ENCODE peak calls at places on chromosomes 12 and 14, in nine cellular contexts. K is thoracic aorta; T is AG10803; B is adrenal gland; S is fibroblast of the aortic adventitia; Y is BJ; X is CD8-positive, alpha-beta T cell; M is fibroblast of mammary gland; Z is right atrium auricular region. H is an unnamed sample.
A peak's percentile ranks its signal among the peaks of the same experiment; 100 is the strongest.

GRCh38 chr14:76930549-76930948 is 98.0 kb downstream of the IRF2BPL start:
- DNase-seq in X (no peak), T (no peak), S (no peak), M (no peak), B (no peak), K (no peak), Z (no peak), Y (no peak), H (no peak)

GRCh38 chr12:114245555-114245954 is 160.4 kb downstream of the TBX5 start:
- DNase-seq in B (no peak), Z (no peak), Y (no peak), S (no peak), K (no peak), M (peak; percentile 21), T (peak; percentile 18), X (no peak), H (no peak)

GRCh38 chr12:98422809-98423208 is 92.6 kb upstream of the TMPO start:
- DNase-seq in T (no peak), Y (no peak), S (no peak), X (no peak), M (peak; percentile 17), K (no peak), B (no peak), Z (no peak), H (no peak)

GRCh38 chr12:179131-179884 is 34.6 kb downstream of the SLC6A12 start:
- DNase-seq in B (no peak), Y (no peak), X (no peak), T (no peak), M (no peak), Z (no peak), K (no peak), S (no peak), H (no peak)

GRCh38 chr14:93055651-93056115 is 60.0 kb downstream of the ITPK1 start:
- DNase-seq in X (no peak), M (no peak), K (no peak), Y (no peak), B (no peak), T (no peak), S (no peak), Z (no peak), H (no peak)

GRCh38 chr12:125245601-125246345 is 180.5 kb downstream of the AACS start:
- DNase-seq in Y (no peak), X (no peak), S (no peak), T (no peak), B (no peak), Z (no peak), K (no peak), M (no peak), H (no peak)

GRCh38 chr12:60052483-60052882 is 456.7 kb downstream of the SLC16A7 start:
- DNase-seq in B (no peak), K (no peak), Y (no peak), T (no peak), X (no peak), M (peak; percentile 3), Z (no peak), S (no peak), H (no peak)

GRCh38 chr12:39368096-39368495 is 74.8 kb downstream of the KIF21A start:
- DNase-seq in S (no peak), T (peak; percentile 33), X (no peak), K (no peak), M (peak; percentile 38), Y (peak; percentile 9), B (no peak), Z (no peak), H (no peak)

GRCh38 chr14:75881986-75882385 is 99.8 kb downstream of the TGFB3 start:
- DNase-seq in S (no peak), Z (no peak), K (no peak), B (no peak), Y (no peak), X (no peak), M (no peak), T (peak; percentile 8), H (no peak)

GRCh38 chr14:77222546-77223225 is 41.1 kb downstream of the TMEM63C start:
- DNase-seq in Y (no peak), K (no peak), M (no peak), B (no peak), X (no peak), T (no peak), S (no peak), Z (no peak), H (no peak)

GRCh38 chr14:35789651-35790050 is 19.4 kb downstream of the RALGAPA1 start:
- DNase-seq in B (no peak), T (peak; percentile 63), Z (no peak), S (no peak), K (no peak), Y (no peak), X (no peak), M (peak; percentile 32), H (no peak)

GRCh38 chr14:74638066-74638465 is 26.0 kb upstream of the LTBP2 start:
- DNase-seq in T (no peak), M (no peak), Z (no peak), X (no peak), B (no peak), K (no peak), S (no peak), Y (no peak), H (no peak)

GRCh38 chr12:87509233-87509820 is 519.9 kb downstream of the C12orf50 start:
- DNase-seq in S (peak; percentile 70), T (no peak), X (no peak), M (peak; percentile 64), Z (no peak), B (no peak), Y (no peak), K (no peak), H (no peak)

GRCh38 chr12:15045451-15045850 is 72.6 kb downstream of the PDE6H start:
- DNase-seq in Z (no peak), X (no peak), M (no peak), Y (no peak), K (no peak), S (no peak), B (no peak), T (no peak), H (no peak)

GRCh38 chr14:51554339-51554920 is 97.3 kb upstream of the FRMD6 start:
- DNase-seq in M (peak; percentile 84), Z (no peak), S (peak; percentile 80), X (no peak), Y (peak; percentile 93), T (peak; percentile 97), K (no peak), B (no peak), H (no peak)

GRCh38 chr12:110266381-110266909 is 14.6 kb upstream of the ATP2A2 start:
- DNase-seq in T (no peak), Z (no peak), X (no peak), Y (no peak), S (no peak), M (no peak), B (no peak), K (no peak), H (no peak)

GRCh38 chr14:35222324-35222723 is 69.9 kb upstream of the PSMA6 start:
- DNase-seq in S (peak; percentile 40), T (no peak), Z (no peak), K (no peak), Y (no peak), M (no peak), X (no peak), B (no peak), H (no peak)

GRCh38 chr14:49865431-49865859 is 12.9 kb upstream of the NEMF start:
- DNase-seq in B (peak; percentile 83), T (peak; percentile 61), Y (no peak), K (peak; percentile 32), Z (peak; percentile 86), X (peak; percentile 87), M (peak; percentile 70), S (peak; percentile 78), H (no peak)

GRCh38 chr12:110825530-110825929 is 21.3 kb upstream of the CCDC63 start:
- DNase-seq in Z (no peak), Y (no peak), M (no peak), S (no peak), K (no peak), X (no peak), B (no peak), T (no peak), H (no peak)

GRCh38 chr12:49347307-49348237 is 884 bp downstream of the DNAJC22 start:
- DNase-seq in Y (no peak), X (peak; percentile 91), M (peak; percentile 67), T (peak; percentile 74), K (no peak), S (peak; percentile 70), Z (peak; percentile 64), B (peak; percentile 78), H (peak; percentile 94)
- TF ChIP-seq CTCF in Y (peak; percentile 95), X (peak; percentile 97), M (peak; percentile 61), T (peak; percentile 79), K (peak; percentile 97), S (peak; percentile 83), Z (peak; percentile 97), B (peak; percentile 80), H (peak; percentile 99)

DNA sequence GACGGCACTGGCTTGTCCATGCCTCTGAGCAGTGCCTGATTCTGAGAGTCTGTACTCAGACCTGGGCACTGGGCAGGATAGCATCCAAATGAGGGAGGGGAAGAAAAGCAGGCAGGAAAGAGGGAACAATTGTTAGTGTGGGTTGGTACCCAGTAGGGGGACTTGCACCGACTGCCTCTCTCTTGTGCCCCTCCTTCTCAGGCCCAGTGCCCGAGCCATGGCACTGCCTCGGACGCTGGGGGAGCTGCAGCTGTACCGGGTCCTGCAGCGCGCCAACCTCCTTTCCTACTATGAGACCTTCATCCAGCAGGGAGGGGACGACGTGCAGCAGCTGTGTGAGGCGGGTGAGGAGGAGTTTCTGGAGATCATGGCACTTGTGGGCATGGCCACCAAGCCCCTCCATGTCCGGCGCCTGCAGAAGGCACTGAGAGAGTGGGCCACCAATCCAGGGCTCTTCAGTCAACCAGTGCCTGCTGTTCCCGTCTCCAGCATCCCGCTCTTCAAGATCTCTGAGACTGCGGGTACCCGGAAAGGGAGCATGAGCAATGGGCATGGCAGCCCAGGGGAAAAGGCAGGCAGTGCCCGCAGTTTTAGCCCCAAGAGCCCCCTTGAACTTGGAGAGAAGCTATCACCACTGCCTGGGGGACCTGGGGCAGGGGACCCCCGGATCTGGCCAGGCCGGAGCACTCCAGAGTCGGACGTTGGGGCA is 2.2 kb downstream of the NAB2 start:
- DNase-seq in K (no peak), S (no peak), Z (no peak), T (peak; percentile 47), Y (no peak), X (no peak), M (peak; percentile 35), B (peak; percentile 28), H (no peak)
- TF ChIP-seq CTCF in K (peak; percentile 40), S (peak; percentile 33), Z (no peak), T (peak; percentile 40), Y (peak; percentile 44), X (no peak), M (peak; percentile 17), B (no peak), H (no peak)

GRCh38 chr14:95956601-95957460 is 80.2 kb downstream of the TUNAR start:
- DNase-seq in M (no peak), S (no peak), B (no peak), Y (no peak), T (no peak), X (no peak), K (no peak), Z (no peak), H (no peak)
- TF ChIP-seq CTCF in M (no peak), S (no peak), B (no peak), Y (no peak), T (no peak), X (no peak), K (no peak), Z (no peak), H (no peak)

GRCh38 chr12:26434299-26434915 is 239.0 kb downstream of the SSPN start:
- DNase-seq in M (peak; percentile 73), K (no peak), T (peak; percentile 71), S (peak; percentile 73), Y (peak; percentile 5), Z (no peak), B (peak; percentile 43), X (no peak), H (no peak)
- TF ChIP-seq CTCF in M (peak; percentile 95), K (peak; percentile 71), T (peak; percentile 97), S (peak; percentile 95), Y (peak; percentile 83), Z (peak; percentile 78), B (peak; percentile 88), X (peak; percentile 19), H (peak; percentile 70)

H was measured in osteocyte.